ENCODE peak calls at places on chromosomes 13 and 19, in four cellular contexts. G, B, Y and A are unnamed samples.

GRCh38 chr19:38907227-38907626 is 4.8 kb downstream of the CCER2 start:
- DNase-seq in B (no peak), Y (no peak), G (no peak), A (no peak)

GRCh38 chr13:99033814-99034213 is 56.0 kb upstream of the DOCK9 start:
- DNase-seq in Y (no peak), G (no peak), B (no peak), A (peak)

GRCh38 chr19:50203281-50204080 is at the start of gene MYH14:
- DNase-seq in Y (no peak), G (peak), B (peak), A (no peak)

GRCh38 chr13:76597868-76598267 is 288.3 kb downstream of the KCTD12 start:
- DNase-seq in B (no peak), G (no peak), Y (no peak), A (no peak)

GRCh38 chr19:33465371-33465770 is 56.2 kb downstream of the PEPD start:
- DNase-seq in G (no peak), Y (no peak), B (no peak), A (no peak)

GRCh38 chr13:26895081-26895807 is 134.7 kb upstream of the GPR12 start:
- DNase-seq in Y (no peak), B (no peak), G (peak), A (no peak)

GRCh38 chr13:41006296-41006695 is 12.8 kb downstream of the ELF1 start:
- DNase-seq in Y (no peak), G (no peak), B (no peak), A (no peak)

GRCh38 chr19:42150940-42151339 is 18.7 kb upstream of the POU2F2 start:
- DNase-seq in B (no peak), Y (no peak), G (no peak), A (no peak)

GRCh38 chr13:73721571-73721970 is 412.6 kb downstream of the KLF12 start:
- DNase-seq in G (no peak), Y (no peak), B (no peak), A (no peak)

GRCh38 chr19:46339491-46339890 is 7.4 kb upstream of the PPP5C start:
- DNase-seq in B (no peak), G (no peak), Y (no peak), A (no peak)

GRCh38 chr13:21717817-21718216 is 46.9 kb downstream of the FGF9 start:
- DNase-seq in Y (no peak), B (no peak), G (no peak), A (no peak)

GRCh38 chr13:49997935-49998334 is 1.1 kb downstream of the TRIM13 start:
- DNase-seq in Y (no peak), G (no peak), B (no peak), A (no peak)

GRCh38 chr13:45063261-45063870 is 56.9 kb upstream of the GTF2F2 start:
- DNase-seq in B (no peak), G (no peak), Y (no peak), A (peak)

GRCh38 chr13:48985751-48986150 is 10.0 kb downstream of the FNDC3A start:
- DNase-seq in Y (no peak), G (no peak), B (no peak), A (no peak)

GRCh38 chr13:99931462-99931861 is 40.1 kb downstream of the ZIC5 start:
- DNase-seq in G (no peak), B (no peak), Y (no peak), A (no peak)

GRCh38 chr19:36136975-36137686 is 2.7 kb upstream of the CAPNS1 start:
- DNase-seq in G (no peak), B (no peak), Y (no peak), A (peak)

GRCh38 chr13:52954838-52955237 is 73.8 kb upstream of the OLFM4 start:
- DNase-seq in B (no peak), Y (no peak), G (no peak), A (no peak)

GRCh38 chr13:79710376-79710775 is 229.4 kb downstream of the NDFIP2 start:
- DNase-seq in G (no peak), Y (no peak), B (no peak), A (no peak)

GRCh38 chr13:35210234-35210633 is 266.3 kb downstream of the MAB21L1 start:
- DNase-seq in G (no peak), B (no peak), Y (no peak), A (no peak)

GRCh38 chr19:4371209-4371897 is 28.0 kb downstream of the MPND start:
- DNase-seq in G (no peak), B (no peak), Y (no peak), A (no peak)

GRCh38 chr13:46124531-46124966 is 19.7 kb upstream of the CPB2 start:
- DNase-seq in G (no peak), B (no peak), Y (no peak), A (no peak)

GRCh38 chr13:104683789-104684188 is 1617.6 kb upstream of the SLC10A2 start:
- DNase-seq in B (no peak), Y (no peak), G (no peak), A (no peak)

GRCh38 chr19:10836478-10837325 is 690 bp upstream of the TMED1 start:
- DNase-seq in G (no peak), B (peak), Y (no peak), A (no peak)

GRCh38 chr13:33992891-33993336 is 175.0 kb downstream of the RFC3 start:
- DNase-seq in Y (no peak), G (no peak), B (no peak), A (no peak)

GRCh38 chr13:46389985-46390384 is 2.9 kb upstream of the RUBCNL start:
- DNase-seq in B (no peak), G (no peak), Y (peak), A (no peak)

GRCh38 chr13:26061947-26062346 is 10.1 kb upstream of the SHISA2 start:
- DNase-seq in B (no peak), G (no peak), Y (no peak), A (peak)

GRCh38 chr13:46183018-46183940 is 1.3 kb upstream of the LCP1 start:
- DNase-seq in G (no peak), B (no peak), Y (no peak), A (no peak)

GRCh38 chr19:892243-892996 is 567 bp downstream of the MED16 start:
- DNase-seq in G (no peak), B (peak), Y (no peak), A (no peak)
- TF ChIP-seq CHD1 in G (no peak), B (peak), Y (no peak), A (no peak)

DNA sequence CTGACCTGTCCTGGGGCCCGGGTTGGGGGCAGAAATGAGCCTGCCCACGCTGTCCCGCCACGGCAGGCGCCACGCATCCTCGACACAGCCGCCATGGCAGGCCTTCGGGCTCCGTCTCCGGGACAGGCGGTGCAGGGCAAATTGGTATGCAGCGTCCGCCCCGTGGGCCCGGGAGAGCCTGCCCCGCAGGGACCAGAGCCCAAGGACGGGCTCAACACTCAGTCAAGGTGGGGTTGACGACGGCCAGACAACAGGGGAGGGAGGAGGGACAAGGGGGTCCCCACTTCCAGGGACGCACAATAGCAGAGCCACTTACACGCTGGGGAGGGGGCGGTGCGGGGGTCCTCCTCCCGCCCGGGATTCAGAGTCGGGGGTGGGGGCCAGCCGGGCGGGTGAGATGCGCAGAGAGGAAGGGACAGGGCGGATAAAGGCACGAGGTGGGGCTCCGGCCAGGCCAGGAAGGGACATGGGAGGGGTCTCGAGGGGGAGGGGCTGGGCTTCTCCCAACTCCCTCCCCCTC is 1.2 kb downstream of the CTXN1 start:
- DNase-seq in B (no peak), G (peak), Y (no peak), A (no peak)
- H3K4me3 ChIP-seq in B (peak), G (peak), Y (no peak), A (no peak)

GRCh38 chr19:17470204-17470841 is at the start of gene SLC27A1:
- DNase-seq in B (peak), Y (peak), G (peak), A (peak)

GRCh38 chr19:17467471-17468301 is 2.6 kb upstream of the SLC27A1 start:
- DNase-seq in Y (no peak), B (no peak), G (no peak), A (no peak)

GRCh38 chr19:17468302-17469091 is 1.8 kb upstream of the SLC27A1 start:
- DNase-seq in G (no peak), B (no peak), Y (no peak), A (no peak)

GRCh38 chr19:17469371-17470203 is 737 bp upstream of the SLC27A1 start:
- DNase-seq in Y (peak), B (peak), G (peak), A (peak)

DNA sequence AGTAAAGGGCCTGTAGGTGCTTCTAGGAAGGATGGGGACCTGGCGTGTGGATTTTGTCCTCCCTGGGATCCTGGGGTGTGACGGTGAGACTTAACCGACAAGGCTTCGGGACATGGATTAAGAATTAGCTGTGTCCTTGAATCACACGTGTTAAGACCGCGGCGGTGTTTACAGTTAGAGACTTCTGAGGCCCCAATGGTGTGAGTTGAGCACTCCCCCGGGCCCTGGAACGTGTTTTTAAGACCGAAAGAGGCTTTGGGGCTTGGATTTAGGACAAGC is 1.3 kb upstream of the SLC27A1 start:
- DNase-seq in B (no peak), G (no peak), Y (no peak), A (peak)
- TF ChIP-seq CHD1 in B (no peak), G (no peak), Y (no peak), A (no peak)

DNA sequence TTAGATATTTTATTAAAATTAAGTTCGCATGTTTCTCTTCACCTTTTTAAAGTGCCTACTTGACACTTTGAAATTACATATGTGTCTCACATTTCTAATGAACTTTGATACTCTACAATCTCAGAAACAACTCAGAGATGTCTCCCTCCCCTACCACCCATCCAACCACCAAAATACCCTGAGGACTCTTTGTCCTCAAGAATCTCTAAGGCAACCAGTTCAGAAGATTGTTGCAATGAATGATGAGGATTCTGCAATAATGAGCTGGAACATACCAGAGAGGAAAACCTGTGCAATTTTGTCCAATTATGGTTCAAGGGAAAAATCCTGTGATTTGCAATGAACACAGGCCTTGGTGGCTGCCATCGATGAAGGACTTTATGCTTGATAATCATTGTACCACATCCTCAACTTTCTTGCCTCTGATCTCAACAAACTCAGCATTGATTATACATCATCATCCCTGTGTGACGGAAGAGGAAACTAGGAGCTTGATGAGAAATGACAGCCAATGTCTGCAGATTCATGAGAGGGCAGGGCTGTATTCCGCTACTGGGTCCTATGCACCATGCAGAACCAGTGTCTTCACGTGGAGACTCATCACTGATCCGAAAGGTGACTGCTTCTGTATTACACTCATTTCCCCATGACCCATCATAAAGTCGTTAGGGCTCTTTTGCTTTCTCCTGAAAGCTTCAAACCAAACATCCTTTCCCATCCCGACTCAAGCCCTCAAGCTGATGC is 1.1 kb downstream of the FPR1 start:
- DNase-seq in B (no peak), Y (no peak), G (no peak), A (no peak)
- H3K4me3 ChIP-seq in B (no peak), Y (no peak), G (no peak), A (no peak)

GRCh38 chr19:30857388-30857787 is 485.2 kb downstream of the ZNF536 start:
- DNase-seq in B (no peak), Y (no peak), G (peak), A (no peak)
- TF ChIP-seq CHD1 in B (no peak), Y (no peak), G (no peak), A (no peak)

GRCh38 chr19:12639901-12640613 is 26.5 kb downstream of the MAN2B1 start:
- DNase-seq in B (peak), G (peak), Y (peak), A (peak)
- H3K4me3 ChIP-seq in B (no peak), G (peak), Y (no peak), A (no peak)

DNA sequence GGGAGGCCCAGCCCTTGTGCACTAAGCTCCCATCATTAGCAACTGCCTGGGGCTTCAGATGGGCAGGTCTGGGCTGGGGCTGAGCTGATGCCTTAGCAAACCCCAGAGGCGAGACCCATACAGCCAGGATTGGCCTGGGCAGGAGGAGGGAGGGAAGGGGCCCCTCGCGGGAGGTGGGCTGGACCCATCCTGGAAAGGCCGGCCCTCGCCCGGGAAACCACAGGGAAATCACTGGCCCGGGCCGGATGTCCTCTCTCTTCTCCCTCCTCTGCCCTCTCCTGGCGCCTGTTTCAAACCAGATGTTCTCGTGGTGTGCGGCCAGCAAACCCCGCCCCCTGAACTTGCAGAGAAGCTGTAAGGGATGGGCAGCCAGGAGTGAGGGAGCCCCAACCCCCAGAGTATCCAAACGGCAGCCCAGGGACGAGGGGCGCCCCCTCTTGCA is 43.1 kb downstream of the TMEM255B start:
- DNase-seq in B (peak), G (peak), Y (no peak), A (peak)
- TF ChIP-seq CHD1 in B (no peak), G (no peak), Y (no peak), A (no peak)